ENCODE peak calls at places on chromosomes 16 and 17, in ten cellular contexts. H is posterior vena cava; Q is GM12865; U is GM20000; X is heart left ventricle; E is activated T-helper 1 cell treated with anti-CD3 and anti-CD28 coated beads, Interleukin-12 subunit alpha, Interleukin-12 subunit beta, Interleukin-2, Interleukin-4 antibody, amounts not matched to agents 30 ng/mL and 10 ng/mL and 1 ng/mL, durations not matched to agents 14 hours and 24 hours and 36 hours; R is activated naive CD4-positive, alpha-beta T cell treated with anti-CD3 and anti-CD28 coated beads, Interleukin-2, amount 10 ng/mL, durations not matched to agents 7 days and 5 days; W is mucosa of descending colon; F is stimulated activated CD4-positive, alpha-beta T cell treated with anti-CD3 and anti-CD28 coated beads, Interleukin-1b, Interleukin-23, amount 100 ng/mL, for 1 hour; O is activated naive CD8-positive, alpha-beta T cell treated with anti-CD3 and anti-CD28 coated beads for 36 hours. I is an unnamed sample.

GRCh38 chr17:36055921-36056320 is 8.2 kb upstream of the CCL18 start:
- DNase-seq in U (no peak), H (no peak), F (no peak), Q (no peak), O (no peak), X (no peak), R (no peak), W (no peak), E (no peak), I (no peak)

GRCh38 chr17:16585796-16586195 is 16.8 kb upstream of the ZNF287 start:
- DNase-seq in E (no peak), U (no peak), H (no peak), W (no peak), F (no peak), Q (no peak), R (no peak), X (no peak), O (no peak), I (no peak)

GRCh38 chr16:31022574-31023251 is 10.6 kb upstream of the STX4 start:
- DNase-seq in H (no peak), X (no peak), R (no peak), O (no peak), W (no peak), F (no peak), Q (no peak), E (no peak), U (no peak), I (no peak)

GRCh38 chr17:45149669-45150603 is 1.7 kb downstream of the HEXIM1 start:
- DNase-seq in R (peak), U (no peak), Q (peak), H (peak), F (no peak), X (peak), E (peak), W (peak), O (peak), I (peak)

GRCh38 chr17:17032131-17032692 is 10.0 kb upstream of the MPRIP start:
- DNase-seq in O (no peak), W (peak), R (no peak), Q (no peak), E (no peak), U (no peak), X (peak), H (peak), F (no peak), I (peak)

GRCh38 chr17:62792122-62792800 is 15.9 kb downstream of the MARCHF10 start:
- DNase-seq in O (no peak), F (no peak), W (no peak), R (no peak), H (no peak), X (no peak), Q (no peak), E (no peak), U (no peak), I (no peak)

GRCh38 chr17:78407387-78407990 is 29.0 kb downstream of the PGS1 start:
- DNase-seq in H (no peak), Q (no peak), F (no peak), X (no peak), U (no peak), E (no peak), W (no peak), O (no peak), R (no peak), I (no peak)

GRCh38 chr16:23534868-23535860 is 22.0 kb downstream of the EARS2 start:
- DNase-seq in X (no peak), O (no peak), R (no peak), W (no peak), E (no peak), F (no peak), Q (no peak), H (no peak), U (no peak), I (no peak)

GRCh38 chr16:27769561-27770222 is 219.7 kb downstream of the KATNIP start:
- DNase-seq in W (no peak), X (no peak), Q (no peak), O (no peak), R (no peak), U (no peak), H (no peak), E (no peak), F (no peak), I (peak)

GRCh38 chr17:9050801-9051401 is 29.6 kb downstream of the NTN1 start:
- DNase-seq in Q (no peak), X (no peak), E (no peak), O (no peak), H (peak), W (no peak), U (no peak), F (no peak), R (no peak), I (no peak)

GRCh38 chr17:72151565-72152391 is 31.0 kb downstream of the SOX9 start:
- DNase-seq in E (no peak), R (no peak), H (peak), W (peak), X (peak), Q (no peak), F (no peak), U (no peak), O (no peak), I (no peak)

GRCh38 chr17:77076046-77076882 is 64.5 kb upstream of the SEC14L1 start:
- DNase-seq in W (no peak), F (no peak), H (no peak), X (no peak), E (no peak), R (no peak), O (no peak), U (no peak), Q (no peak), I (no peak)

GRCh38 chr16:85238233-85238647 is 126.0 kb upstream of the CIBAR2 start:
- DNase-seq in F (no peak), H (peak), E (no peak), U (no peak), X (no peak), R (no peak), W (peak), O (no peak), Q (no peak), I (peak)

GRCh38 chr17:57866723-57867122 is 16.9 kb upstream of the MRPS23 start:
- DNase-seq in H (no peak), W (no peak), F (no peak), E (no peak), R (no peak), U (no peak), Q (no peak), O (no peak), X (no peak), I (no peak)

GRCh38 chr17:32998893-32999240 is 7.2 kb downstream of the SPACA3 start:
- DNase-seq in X (no peak), R (no peak), O (no peak), Q (no peak), H (no peak), F (no peak), W (no peak), E (no peak), U (no peak), I (no peak)

GRCh38 chr17:77503293-77503655 is 362.5 kb downstream of the SEC14L1 start:
- DNase-seq in W (no peak), Q (no peak), U (no peak), F (no peak), O (no peak), X (no peak), E (no peak), H (peak), R (no peak), I (no peak)

GRCh38 chr17:47604268-47604927 is 45.3 kb upstream of the KPNB1 start:
- DNase-seq in H (no peak), O (no peak), Q (no peak), X (peak), R (no peak), E (no peak), F (no peak), U (no peak), W (no peak), I (no peak)

GRCh38 chr16:85113168-85113733 is 979 bp upstream of the CIBAR2 start:
- DNase-seq in E (no peak), X (no peak), U (no peak), W (no peak), O (no peak), H (no peak), R (no peak), Q (no peak), F (no peak), I (no peak)

GRCh38 chr17:16352303-16352837 is 899 bp downstream of the CENPV start:
- DNase-seq in O (peak), Q (peak), F (peak), X (no peak), H (peak), U (peak), W (peak), R (peak), E (peak), I (no peak)

GRCh38 chr16:47571711-47572110 is 110.6 kb downstream of the PHKB start:
- DNase-seq in W (no peak), O (no peak), R (no peak), U (no peak), X (no peak), Q (no peak), F (no peak), H (no peak), E (no peak), I (no peak)

GRCh38 chr17:32558328-32558955 is 71.6 kb downstream of the CDK5R1 start:
- DNase-seq in W (no peak), E (no peak), H (no peak), R (no peak), F (no peak), X (no peak), U (no peak), O (no peak), Q (peak), I (no peak)

GRCh38 chr17:36879027-36879426 is 58.2 kb upstream of the LHX1 start:
- DNase-seq in Q (no peak), E (no peak), H (no peak), X (no peak), F (no peak), W (no peak), R (no peak), U (no peak), O (no peak), I (no peak)

GRCh38 chr17:41061969-41062368 is 2.1 kb upstream of the KRTAP2-3 start:
- DNase-seq in R (no peak), E (no peak), X (no peak), H (no peak), U (no peak), W (no peak), Q (no peak), F (no peak), O (no peak), I (no peak)

GRCh38 chr16:65889533-65889966 is 476.9 kb upstream of the CDH5 start:
- DNase-seq in X (no peak), Q (no peak), R (no peak), U (no peak), E (no peak), F (no peak), O (no peak), W (no peak), H (no peak), I (no peak)

GRCh38 chr16:73217654-73218053 is 169.7 kb upstream of the ZFHX3 start:
- DNase-seq in H (no peak), Q (peak), R (no peak), U (no peak), F (no peak), O (no peak), W (no peak), E (no peak), X (no peak), I (no peak)

GRCh38 chr16:80594756-80595155 is 54.0 kb downstream of the DYNLRB2 start:
- DNase-seq in H (no peak), R (no peak), O (no peak), U (no peak), F (no peak), Q (no peak), E (no peak), W (no peak), X (no peak), I (no peak)

GRCh38 chr17:51319186-51319585 is 58.8 kb downstream of the UTP18 start:
- DNase-seq in Q (no peak), W (no peak), F (no peak), X (no peak), H (no peak), R (no peak), O (no peak), U (no peak), E (no peak), I (no peak)

GRCh38 chr17:42849031-42849430 is 2.0 kb upstream of the AOC3 start:
- DNase-seq in U (no peak), H (no peak), W (no peak), F (no peak), R (no peak), Q (no peak), O (no peak), X (no peak), E (no peak), I (no peak)

GRCh38 chr16:74372953-74373846 is 2.9 kb upstream of the NPIPB15 start:
- DNase-seq in X (no peak), R (no peak), O (no peak), H (peak), E (no peak), W (no peak), Q (no peak), F (no peak), U (peak), I (no peak)

GRCh38 chr17:39564201-39564828 is 43.4 kb downstream of the NEUROD2 start:
- DNase-seq in R (no peak), O (no peak), Q (no peak), W (no peak), U (no peak), E (no peak), H (no peak), F (no peak), X (no peak), I (no peak)

GRCh38 chr16:85592700-85593502 is 20.2 kb upstream of the GSE1 start:
- DNase-seq in H (no peak), U (no peak), Q (no peak), E (no peak), O (no peak), W (no peak), F (no peak), X (no peak), R (no peak), I (no peak)